ENCODE peak calls at places on chromosomes 12 and 14, in six cellular contexts. One of them, this sample, is unnamed.

GRCh38 chr12:111741235-111741812 is 25.4 kb upstream of the ALDH2 start:
- DNase-seq in GM12878: no peak
- DNase-seq in neural progenitor cell: no peak
- DNase-seq in trophoblast cell: no peak
- DNase-seq in GM23248: no peak
- DNase-seq in PC-3: peak; percentile 61
- DNase-seq in this sample: peak; percentile 40

GRCh38 chr12:47308672-47309071 is 228.9 kb upstream of the AMIGO2 start:
- DNase-seq in GM12878: no peak
- DNase-seq in neural progenitor cell: no peak
- DNase-seq in trophoblast cell: no peak
- DNase-seq in GM23248: no peak
- DNase-seq in PC-3: no peak
- DNase-seq in this sample: no peak

GRCh38 chr14:103718572-103718971 is 3.0 kb downstream of the ZFYVE21 start:
- DNase-seq in GM12878: no peak
- DNase-seq in neural progenitor cell: no peak
- DNase-seq in trophoblast cell: no peak
- DNase-seq in GM23248: peak; percentile 62
- DNase-seq in PC-3: no peak
- DNase-seq in this sample: peak; percentile 91

GRCh38 chr14:97703006-97703760 is 906.0 kb downstream of the VRK1 start:
- DNase-seq in GM12878: peak; percentile 53
- DNase-seq in neural progenitor cell: no peak
- DNase-seq in trophoblast cell: peak; percentile 59
- DNase-seq in GM23248: no peak
- DNase-seq in PC-3: peak; percentile 18
- DNase-seq in this sample: no peak

GRCh38 chr12:3747543-3747942 is 5.4 kb downstream of the CRACR2A start:
- DNase-seq in GM12878: no peak
- DNase-seq in neural progenitor cell: no peak
- DNase-seq in trophoblast cell: no peak
- DNase-seq in GM23248: no peak
- DNase-seq in PC-3: no peak
- DNase-seq in this sample: no peak

GRCh38 chr12:69154585-69155363 is 84.6 kb upstream of the CPSF6 start:
- DNase-seq in GM12878: peak; percentile 30
- DNase-seq in neural progenitor cell: peak; percentile 85
- DNase-seq in trophoblast cell: peak; percentile 26
- DNase-seq in GM23248: peak; percentile 73
- DNase-seq in PC-3: peak; percentile 75
- DNase-seq in this sample: peak; percentile 70

GRCh38 chr12:109461846-109462766 is 15.0 kb downstream of the KCTD10 start:
- DNase-seq in GM12878: no peak
- DNase-seq in neural progenitor cell: peak; percentile 16
- DNase-seq in trophoblast cell: no peak
- DNase-seq in GM23248: peak; percentile 98
- DNase-seq in PC-3: peak; percentile 94
- DNase-seq in this sample: peak; percentile 96

GRCh38 chr12:6773662-6774351 is 1.5 kb downstream of the LAG3 start:
- DNase-seq in GM12878: no peak
- DNase-seq in neural progenitor cell: peak; percentile 66
- DNase-seq in trophoblast cell: no peak
- DNase-seq in GM23248: no peak
- DNase-seq in PC-3: no peak
- DNase-seq in this sample: no peak

GRCh38 chr12:53101931-53102781 is 1.1 kb upstream of the SOAT2 start:
- DNase-seq in GM12878: no peak
- DNase-seq in neural progenitor cell: no peak
- DNase-seq in trophoblast cell: no peak
- DNase-seq in GM23248: no peak
- DNase-seq in PC-3: no peak
- DNase-seq in this sample: no peak

GRCh38 chr12:15629108-15629507 is 160.1 kb downstream of the EPS8 start:
- DNase-seq in GM12878: peak; percentile 46
- DNase-seq in neural progenitor cell: peak; percentile 61
- DNase-seq in trophoblast cell: peak; percentile 46
- DNase-seq in GM23248: peak; percentile 89
- DNase-seq in PC-3: peak; percentile 90
- DNase-seq in this sample: peak; percentile 97

GRCh38 chr12:110766311-110767154 is 23.8 kb upstream of the PPP1CC start:
- DNase-seq in GM12878: no peak
- DNase-seq in neural progenitor cell: no peak
- DNase-seq in trophoblast cell: no peak
- DNase-seq in GM23248: peak; percentile 45
- DNase-seq in PC-3: no peak
- DNase-seq in this sample: peak; percentile 35

GRCh38 chr12:6538420-6539275 is 4.3 kb downstream of the GAPDH start:
- DNase-seq in GM12878: no peak
- DNase-seq in neural progenitor cell: no peak
- DNase-seq in trophoblast cell: peak; percentile 63
- DNase-seq in GM23248: peak; percentile 50
- DNase-seq in PC-3: peak; percentile 16
- DNase-seq in this sample: peak; percentile 52

GRCh38 chr12:109053382-109054123 is 1.2 kb downstream of the USP30 start:
- DNase-seq in GM12878: peak; percentile 28
- DNase-seq in neural progenitor cell: peak; percentile 23
- DNase-seq in trophoblast cell: no peak
- DNase-seq in GM23248: peak; percentile 19
- DNase-seq in PC-3: no peak
- DNase-seq in this sample: no peak

GRCh38 chr14:93375673-93376156 is 28.7 kb downstream of the COX8C start:
- DNase-seq in GM12878: peak; percentile 86
- DNase-seq in neural progenitor cell: no peak
- DNase-seq in trophoblast cell: peak; percentile 1
- DNase-seq in GM23248: no peak
- DNase-seq in PC-3: no peak
- DNase-seq in this sample: no peak

DNA sequence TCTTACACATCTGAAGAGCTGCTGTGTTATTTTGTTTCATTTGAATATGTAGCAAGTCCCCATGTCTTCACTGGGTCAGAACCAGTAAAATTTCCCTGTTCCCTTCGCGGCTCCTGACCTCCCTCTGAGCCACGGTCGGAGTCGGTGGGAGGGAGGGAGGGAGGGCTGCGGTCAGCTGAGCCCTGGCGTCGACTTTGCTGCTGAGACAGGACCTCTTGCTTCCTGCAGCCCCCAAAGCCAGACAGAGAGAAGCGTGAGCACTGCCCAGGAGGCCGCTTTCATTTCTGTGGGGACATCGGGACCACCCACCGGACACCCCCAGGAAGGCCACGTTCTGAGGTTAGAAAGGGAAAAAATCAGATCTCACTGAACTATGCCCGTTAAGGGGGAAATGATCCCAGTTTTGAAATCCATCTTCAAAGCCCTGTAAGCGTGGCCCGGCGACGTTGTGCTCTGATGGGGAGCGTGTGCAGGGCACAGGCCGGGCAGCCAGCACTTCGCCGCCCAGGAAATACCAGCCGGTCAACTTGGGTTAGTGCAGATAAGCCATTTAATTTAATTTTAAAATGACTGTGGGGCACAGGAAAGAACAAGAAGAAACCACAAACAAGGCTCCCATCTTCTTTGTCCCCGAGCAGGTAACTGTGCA is 42.1 kb downstream of the NOC4L start:
- DNase-seq in GM12878: no peak
- DNase-seq in neural progenitor cell: no peak
- DNase-seq in trophoblast cell: no peak
- DNase-seq in GM23248: no peak
- DNase-seq in PC-3: no peak
- DNase-seq in this sample: no peak
- H3K4me3 ChIP-seq in GM12878: no peak overlapping the region
- H3K4me3 ChIP-seq in neural progenitor cell: no peak overlapping the region
- H3K4me3 ChIP-seq in trophoblast cell: no peak overlapping the region
- H3K4me3 ChIP-seq in GM23248: no peak overlapping the region
- H3K4me3 ChIP-seq in PC-3: no peak overlapping the region
- H3K4me3 ChIP-seq in this sample: no peak overlapping the region

GRCh38 chr12:122094735-122095561 is 16.4 kb downstream of the MLXIP start:
- DNase-seq in GM12878: no peak
- DNase-seq in neural progenitor cell: no peak
- DNase-seq in trophoblast cell: no peak
- DNase-seq in GM23248: peak; percentile 45
- DNase-seq in PC-3: no peak
- DNase-seq in this sample: no peak
- H3K79me2 ChIP-seq in GM12878: no peaks in the 10 kb centered on the region
- H3K79me2 ChIP-seq in neural progenitor cell: no peaks in the 10 kb centered on the region
- H3K79me2 ChIP-seq in trophoblast cell: no peaks in the 10 kb centered on the region
- H3K79me2 ChIP-seq in GM23248: peaks cover 92% of the 10 kb centered on the region
- H3K79me2 ChIP-seq in PC-3: peaks cover 97% of the 10 kb centered on the region
- H3K79me2 ChIP-seq in this sample: peaks cover 56% of the 10 kb centered on the region

GRCh38 chr12:562634-563033 is 100.6 kb downstream of the NINJ2 start:
- DNase-seq in GM12878: no peak
- DNase-seq in neural progenitor cell: no peak
- DNase-seq in trophoblast cell: no peak
- DNase-seq in GM23248: no peak
- DNase-seq in PC-3: no peak
- DNase-seq in this sample: no peak
- H3K9ac ChIP-seq in GM12878: no peak overlapping the region
- H3K9ac ChIP-seq in neural progenitor cell: no peak overlapping the region
- H3K9ac ChIP-seq in trophoblast cell: no peak overlapping the region
- H3K9ac ChIP-seq in GM23248: no peak overlapping the region
- H3K9ac ChIP-seq in PC-3: no peak overlapping the region
- H3K9ac ChIP-seq in this sample: no peak overlapping the region

GRCh38 chr12:131829351-131829794 is 1.2 kb downstream of the MMP17 start:
- DNase-seq in GM12878: no peak
- DNase-seq in neural progenitor cell: peak; percentile 52
- DNase-seq in trophoblast cell: no peak
- DNase-seq in GM23248: peak; percentile 67
- DNase-seq in PC-3: peak; percentile 44
- DNase-seq in this sample: peak; percentile 22
- H3K4me3 ChIP-seq in GM12878: no peak overlapping the region
- H3K4me3 ChIP-seq in neural progenitor cell: peak overlapping the region; percentile 66
- H3K4me3 ChIP-seq in trophoblast cell: peak overlapping the region; percentile 62
- H3K4me3 ChIP-seq in GM23248: peak overlapping the region; percentile 74
- H3K4me3 ChIP-seq in PC-3: peak overlapping the region; percentile 85
- H3K4me3 ChIP-seq in this sample: peak overlapping the region; percentile 59